ENCODE peak calls at places on chromosomes 3 and 15, in four cellular contexts. L is A549, O is foreskin keratinocyte, H is heart right ventricle. A is an unnamed sample.

GRCh38 chr3:108234387-108234957 is 12.2 kb upstream of the IFT57 start:
- DNase-seq in L (no peak), O (no peak), H (no peak), A (no peak)

GRCh38 chr3:41222508-41222907 is 23.2 kb downstream of the CTNNB1 start:
- DNase-seq in L (no peak), O (no peak), H (no peak), A (no peak)

GRCh38 chr3:196792771-196793170 is 53.1 kb downstream of the PAK2 start:
- DNase-seq in L (peak; percentile 16), O (peak; percentile 76), H (no peak), A (no peak)

GRCh38 chr3:154979327-154979726 is 100.8 kb upstream of the MME start:
- DNase-seq in L (no peak), O (no peak), H (no peak), A (no peak)

GRCh38 chr3:76264496-76264895 is 479.1 kb upstream of the ZNF717 start:
- DNase-seq in L (no peak), O (no peak), H (no peak), A (no peak)

GRCh38 chr3:138197058-138197457 is 10.0 kb downstream of the ARMC8 start:
- DNase-seq in L (no peak), O (peak; percentile 34), H (no peak), A (no peak)

GRCh38 chr3:42033741-42034140 is 57.4 kb upstream of the TRAK1 start:
- DNase-seq in L (no peak), O (no peak), H (no peak), A (no peak)

GRCh38 chr3:12934431-12934830 is 93.1 kb upstream of the RPL32 start:
- DNase-seq in L (no peak), O (no peak), H (peak; percentile 84), A (peak; percentile 77)

GRCh38 chr15:83170474-83171165 is 37.0 kb downstream of the HDGFL3 start:
- DNase-seq in L (no peak), O (no peak), H (no peak), A (no peak)

GRCh38 chr3:158791259-158791920 is 10.5 kb upstream of the MFSD1 start:
- DNase-seq in L (peak; percentile 76), O (peak; percentile 47), H (no peak), A (no peak)

GRCh38 chr15:83815506-83815905 is 161.6 kb downstream of the ADAMTSL3 start:
- DNase-seq in L (no peak), O (no peak), H (no peak), A (no peak)

GRCh38 chr3:126445506-126445905 is 30.2 kb downstream of the ZXDC start:
- DNase-seq in L (no peak), O (no peak), H (no peak), A (no peak)

GRCh38 chr3:187024561-187025226 is 94.4 kb downstream of the ST6GAL1 start:
- DNase-seq in L (no peak), O (no peak), H (no peak), A (no peak)
- H3K27ac ChIP-seq in L (no peak overlapping the region), O (no peak overlapping the region), H (no peak overlapping the region), A (no peak overlapping the region)

DNA sequence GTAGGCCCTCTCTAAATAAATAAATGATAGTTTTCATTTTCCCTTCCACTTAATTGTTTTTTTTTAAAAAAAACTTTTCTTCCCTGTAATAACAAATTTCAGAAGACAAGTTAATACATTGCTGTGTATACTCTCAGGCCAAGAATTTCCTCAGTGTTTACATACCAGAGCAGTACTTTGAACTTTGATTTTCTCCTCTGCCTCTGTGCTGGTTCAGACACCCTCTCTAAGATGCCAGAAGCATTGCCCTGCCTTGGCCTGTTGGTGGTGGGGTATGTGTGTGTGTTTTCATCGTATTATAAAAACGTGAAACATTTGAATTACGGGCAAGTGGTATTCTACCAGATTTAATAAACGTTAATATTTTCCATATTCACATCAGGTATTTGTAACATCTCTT is 70.1 kb downstream of the SMAD3 start:
- DNase-seq in L (peak; percentile 90), O (no peak), H (no peak), A (no peak)
- H3K4me1 ChIP-seq in L (peaks cover 100% of the 10 kb centered on the region), O (peaks cover 51% of the 10 kb centered on the region), H (peaks cover 96% of the 10 kb centered on the region), A (peaks cover 98% of the 10 kb centered on the region)

GRCh38 chr15:25183581-25184330 is 229.0 kb downstream of the SNRPN start:
- DNase-seq in L (no peak), O (no peak), H (no peak), A (peak; percentile 23)

GRCh38 chr15:25181290-25182097 is 226.7 kb downstream of the SNRPN start:
- DNase-seq in L (no peak), O (no peak), H (no peak), A (peak; percentile 26)

GRCh38 chr15:25182736-25183445 is 228.1 kb downstream of the SNRPN start:
- DNase-seq in L (no peak), O (no peak), H (no peak), A (peak; percentile 50)

GRCh38 chr15:25180606-25181289 is 226.0 kb downstream of the SNRPN start:
- DNase-seq in L (no peak), O (no peak), H (no peak), A (peak; percentile 5)

DNA sequence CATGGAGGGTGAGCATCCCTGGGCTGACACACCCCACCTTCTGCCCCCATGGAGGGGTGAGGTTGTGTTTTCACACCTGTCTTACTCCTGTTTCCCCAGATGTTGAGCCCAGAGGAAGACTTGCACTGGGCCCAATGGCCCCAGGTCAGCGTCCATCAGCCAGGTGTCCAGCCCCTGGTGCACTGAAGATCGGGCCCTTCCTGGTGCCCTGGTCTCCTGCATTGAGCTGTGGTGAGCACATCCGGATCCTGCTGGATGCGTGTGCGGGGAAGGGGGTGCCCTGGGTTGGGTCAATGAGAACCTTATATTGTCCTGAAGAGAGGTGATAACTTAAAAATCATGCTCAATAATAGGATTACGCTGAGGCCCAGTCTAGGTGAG is 227.3 kb downstream of the SNRPN start:
- DNase-seq in L (no peak), O (no peak), H (no peak), A (no peak)
- H3K27ac ChIP-seq in L (no peak overlapping the region), O (no peak overlapping the region), H (no peak overlapping the region), A (no peak overlapping the region)

GRCh38 chr3:14370719-14371572 is 31.5 kb upstream of the SLC6A6 start:
- DNase-seq in L (no peak), O (peak; percentile 26), H (no peak), A (no peak)
- H3K4me1 ChIP-seq in L (peaks cover 47% of the 10 kb centered on the region), O (no peaks in the 10 kb centered on the region), H (peaks cover 66% of the 10 kb centered on the region), A (peaks cover 62% of the 10 kb centered on the region)

DNA sequence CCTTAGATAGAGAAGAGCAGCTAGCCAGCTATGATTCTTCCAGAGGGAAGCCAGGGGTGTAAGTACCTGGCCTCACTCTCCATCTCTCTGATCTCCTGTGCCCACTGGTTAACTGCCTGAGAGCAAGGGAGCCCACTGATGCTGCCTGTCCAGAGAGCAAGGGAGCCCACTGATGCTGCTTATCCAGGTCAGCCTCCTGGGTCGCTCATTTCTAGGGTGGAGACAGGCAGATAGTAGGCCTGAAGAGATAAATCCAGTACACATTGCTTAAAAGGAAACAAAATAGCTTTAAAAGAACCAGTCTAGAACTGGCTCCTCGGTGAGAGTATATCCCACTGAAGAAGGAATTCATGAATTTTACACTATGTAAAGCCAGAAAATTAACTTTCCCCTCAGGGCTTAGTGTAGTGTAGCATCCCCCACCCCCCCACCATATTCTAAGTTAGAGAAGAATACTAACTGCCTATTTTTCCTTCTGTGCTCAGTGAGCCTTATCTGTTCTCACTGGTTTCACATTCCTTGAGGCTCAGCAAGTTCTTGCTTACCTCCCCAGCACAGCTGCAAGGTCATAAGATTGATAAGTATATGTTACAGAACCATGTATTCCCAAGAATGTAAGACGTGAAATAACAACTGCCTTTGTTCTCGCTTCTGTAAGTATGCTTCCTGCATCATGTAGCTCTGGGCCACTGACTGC is 30.5 kb upstream of the NOX5 start:
- DNase-seq in L (no peak), O (no peak), H (no peak), A (no peak)
- H3K27ac ChIP-seq in L (no peak overlapping the region), O (no peak overlapping the region), H (no peak overlapping the region), A (no peak overlapping the region)

DNA sequence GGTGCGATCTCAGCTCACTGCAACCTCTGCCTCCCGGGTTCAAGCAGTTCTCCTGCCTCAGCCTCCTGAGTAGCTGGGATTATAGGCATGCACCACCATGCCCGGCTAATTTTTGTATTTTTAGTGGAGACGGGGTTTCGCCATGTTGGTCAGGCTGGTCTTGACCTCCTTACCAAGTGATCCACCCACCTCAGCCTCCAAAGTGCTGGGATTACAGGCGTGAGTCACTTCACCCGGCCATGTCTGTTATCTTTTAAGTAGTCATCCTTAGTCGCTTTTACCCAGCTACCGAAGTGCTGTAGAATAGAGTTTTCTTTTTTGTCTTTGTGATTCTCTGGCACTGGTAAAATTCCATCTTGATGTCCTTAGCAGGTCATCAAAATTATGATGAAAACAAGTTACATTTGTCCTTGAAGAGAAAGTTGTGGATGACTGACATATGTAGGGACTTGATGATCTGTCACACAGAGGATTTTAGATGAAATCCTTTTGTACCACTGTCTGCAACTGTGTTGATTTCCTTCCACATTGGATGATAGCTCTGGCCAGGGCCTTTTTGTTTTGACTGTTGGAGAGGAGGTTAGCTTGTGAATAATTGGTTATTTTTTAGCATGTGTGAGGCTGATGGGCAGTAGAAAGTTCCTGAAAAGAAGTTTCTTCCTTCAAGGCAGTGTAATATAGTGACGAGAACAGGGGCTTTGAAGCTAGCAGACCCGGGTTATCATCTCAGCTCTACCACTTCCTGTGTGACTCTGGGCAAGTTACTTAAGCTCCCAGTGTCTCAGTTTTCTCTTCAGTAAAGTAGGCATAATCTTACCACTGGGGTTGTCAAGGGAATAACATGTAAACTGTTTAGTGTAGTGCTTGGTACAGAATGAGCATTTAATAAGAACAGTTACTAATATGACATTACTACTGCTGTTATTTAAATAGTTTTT is 18.8 kb downstream of the ATG7 start:
- DNase-seq in L (no peak), O (peak; percentile 27), H (no peak), A (no peak)
- H3K4me1 ChIP-seq in L (peaks cover 46% of the 10 kb centered on the region), O (peaks cover 46% of the 10 kb centered on the region), H (peaks cover 42% of the 10 kb centered on the region), A (peaks cover 31% of the 10 kb centered on the region)

GRCh38 chr15:64912379-64912778 is 677 bp downstream of the ANKDD1A start:
- DNase-seq in L (no peak), O (no peak), H (no peak), A (no peak)

GRCh38 chr15:64917211-64917610 is 5.5 kb downstream of the ANKDD1A start:
- DNase-seq in L (no peak), O (no peak), H (no peak), A (no peak)

GRCh38 chr15:64912926-64913325 is 1.2 kb downstream of the ANKDD1A start:
- DNase-seq in L (no peak), O (no peak), H (no peak), A (no peak)

GRCh38 chr15:64916365-64916764 is 4.7 kb downstream of the ANKDD1A start:
- DNase-seq in L (no peak), O (no peak), H (no peak), A (no peak)

GRCh38 chr15:64915518-64916227 is 4.0 kb downstream of the ANKDD1A start:
- DNase-seq in L (no peak), O (no peak), H (no peak), A (no peak)
- H3K27ac ChIP-seq in L (no peak overlapping the region), O (no peak overlapping the region), H (no peak overlapping the region), A (no peak overlapping the region)